ENCODE peak calls at places on chromosomes 6 and 20, in seven cellular contexts. Z is central memory CD4-positive, alpha-beta T cell; B is activated T-helper 1 cell treated with anti-CD3 and anti-CD28 coated beads, Interleukin-2, amount 50 U/mL, for 16 hours; W is SW480; M is HFF-Myc; H is SJSA1; T is activated CD8-positive, alpha-beta memory T cell treated with anti-CD3 and anti-CD28 coated beads, Interleukin-2, amount 50 U/mL, for 48 hours. D is an unnamed sample.

GRCh38 chr6:136031982-136032381 is 180.5 kb downstream of the PDE7B start:
- DNase-seq in Z (no peak), B (no peak), W (no peak), M (no peak), H (no peak), T (no peak), D (no peak)

GRCh38 chr6:113447088-113447831 is 409.9 kb upstream of the MARCKS start:
- DNase-seq in Z (no peak), B (no peak), W (no peak), M (peak; percentile 67), H (peak; percentile 63), T (no peak), D (no peak)

GRCh38 chr6:105588116-105588710 is 185.3 kb upstream of the PREP start:
- DNase-seq in Z (no peak), B (no peak), W (no peak), M (no peak), H (no peak), T (no peak), D (no peak)

GRCh38 chr20:21661488-21662055 is 43.9 kb upstream of the PAX1 start:
- DNase-seq in Z (no peak), B (no peak), W (no peak), M (no peak), H (no peak), T (no peak), D (no peak)

GRCh38 chr20:43752561-43753301 is 25.9 kb upstream of the GTSF1L start:
- DNase-seq in Z (no peak), B (no peak), W (peak; percentile 86), M (peak; percentile 66), H (peak; percentile 53), T (peak; percentile 69), D (peak; percentile 68)

GRCh38 chr6:4624726-4625125 is 151.5 kb upstream of the CDYL start:
- DNase-seq in Z (no peak), B (no peak), W (no peak), M (no peak), H (no peak), T (no peak), D (no peak)

GRCh38 chr20:63895886-63896135 is 885 bp downstream of the DNAJC5 start:
- DNase-seq in Z (peak; percentile 51), B (no peak), W (no peak), M (no peak), H (no peak), T (no peak), D (no peak)

GRCh38 chr6:105896052-105896820 is 189.9 kb upstream of the PRDM1 start:
- DNase-seq in Z (no peak), B (no peak), W (no peak), M (no peak), H (no peak), T (no peak), D (no peak)

GRCh38 chr6:30122515-30122914 is 9.6 kb upstream of the TRIM31 start:
- DNase-seq in Z (no peak), B (no peak), W (no peak), M (no peak), H (no peak), T (no peak), D (no peak)